ENCODE peak calls at places on chromosomes 13 and 19, in eight cellular contexts. Y, F, Z, L, X, H, V and K are unnamed samples.

GRCh38 chr19:38850976-38851621 is 1.3 kb upstream of the HNRNPL start:
- DNase-seq in F (peak), L (no peak), H (no peak), Z (no peak), X (no peak), Y (peak), V (no peak), K (peak)

GRCh38 chr13:110409581-110409992 is 102.5 kb downstream of the COL4A2 start:
- DNase-seq in V (no peak), Z (peak), Y (peak), H (peak), F (no peak), L (peak), X (no peak), K (no peak)

GRCh38 chr13:110107568-110108347 is 199.2 kb downstream of the COL4A1 start:
- DNase-seq in V (no peak), H (no peak), X (no peak), L (no peak), Z (no peak), Y (peak), F (no peak), K (no peak)

GRCh38 chr19:33622809-33623511 is 1.2 kb downstream of the CHST8 start:
- DNase-seq in F (no peak), H (no peak), X (no peak), Y (no peak), Z (no peak), V (no peak), L (no peak), K (no peak)

GRCh38 chr13:20264271-20265018 is 32.3 kb upstream of the GJB6 start:
- DNase-seq in Y (no peak), Z (no peak), F (no peak), V (no peak), X (no peak), L (no peak), H (no peak), K (peak)

GRCh38 chr13:94660695-94661324 is 51.5 kb downstream of the SOX21 start:
- DNase-seq in H (no peak), F (no peak), V (peak), L (peak), X (no peak), Y (peak), Z (peak), K (peak)

GRCh38 chr13:83450586-83450985 is 431.7 kb downstream of the SLITRK1 start:
- DNase-seq in F (no peak), H (no peak), V (peak), X (no peak), Y (no peak), L (no peak), Z (peak), K (no peak)

GRCh38 chr19:41619018-41619571 is 7.8 kb downstream of the CEACAM4 start:
- DNase-seq in F (no peak), X (no peak), Y (no peak), H (no peak), L (no peak), V (no peak), Z (no peak), K (no peak)

GRCh38 chr19:52585101-52585500 is 15.0 kb downstream of the ZNF701 start:
- DNase-seq in Y (no peak), Z (no peak), F (peak), X (no peak), L (no peak), V (no peak), H (no peak), K (no peak)

GRCh38 chr19:7916137-7916907 is 1.7 kb downstream of the TGFBR3L start:
- DNase-seq in X (no peak), L (no peak), Z (no peak), H (no peak), Y (peak), V (no peak), F (no peak), K (peak)

GRCh38 chr19:36687214-36688056 is at the start of gene ZNF567:
- DNase-seq in Z (peak), H (peak), V (peak), X (peak), L (peak), Y (peak), F (peak), K (peak)

GRCh38 chr13:24746618-24747247 is 17.2 kb upstream of the RNF17 start:
- DNase-seq in Y (peak), H (no peak), V (peak), L (no peak), Z (no peak), X (no peak), F (no peak), K (peak)

GRCh38 chr19:48258350-48258749 is 2.6 kb upstream of the CARD8 start:
- DNase-seq in Y (peak), V (peak), X (no peak), Z (peak), F (no peak), H (no peak), L (no peak), K (peak)

GRCh38 chr19:45643927-45644771 is 5.0 kb upstream of the EML2 start:
- DNase-seq in L (no peak), Z (no peak), Y (no peak), F (no peak), V (no peak), H (no peak), X (no peak), K (no peak)

GRCh38 chr13:42007844-42008243 is 40.6 kb upstream of the DGKH start:
- DNase-seq in F (no peak), Z (peak), V (peak), L (peak), X (no peak), H (no peak), Y (no peak), K (no peak)

GRCh38 chr19:1774999-1775772 is 21.9 kb downstream of the ONECUT3 start:
- DNase-seq in Y (no peak), H (no peak), V (no peak), X (no peak), Z (no peak), L (no peak), F (no peak), K (no peak)

GRCh38 chr13:32894589-32895001 is 121.6 kb upstream of the KL start:
- DNase-seq in Y (no peak), V (peak), Z (peak), X (no peak), F (no peak), L (peak), H (no peak), K (no peak)

GRCh38 chr13:48930933-48931332 is 44.8 kb upstream of the FNDC3A start:
- DNase-seq in H (no peak), L (no peak), X (no peak), V (no peak), Y (no peak), Z (no peak), F (no peak), K (no peak)

GRCh38 chr19:42042455-42043170 is 27.4 kb downstream of the GRIK5 start:
- DNase-seq in V (no peak), H (no peak), F (no peak), X (no peak), L (no peak), Z (no peak), Y (no peak), K (no peak)

GRCh38 chr13:71619096-71619495 is 247.9 kb downstream of the DACH1 start:
- DNase-seq in H (no peak), F (no peak), X (no peak), V (no peak), L (no peak), Y (no peak), Z (no peak), K (no peak)

GRCh38 chr19:7641288-7642276 is 4.7 kb downstream of the STXBP2 start:
- DNase-seq in L (no peak), Z (no peak), X (no peak), V (no peak), Y (no peak), H (no peak), F (no peak), K (no peak)

GRCh38 chr19:40283414-40284250 is 1.5 kb downstream of the AKT2 start:
- DNase-seq in H (no peak), L (peak), V (no peak), Y (no peak), X (no peak), F (no peak), Z (peak), K (no peak)

GRCh38 chr19:6580313-6580712 is 10.6 kb downstream of the CD70 start:
- DNase-seq in L (peak), H (no peak), X (peak), Z (peak), Y (no peak), F (no peak), V (peak), K (no peak)

GRCh38 chr13:61728468-61728867 is 312.8 kb upstream of the PCDH20 start:
- DNase-seq in F (no peak), Y (peak), L (no peak), Z (peak), V (peak), H (no peak), X (no peak), K (no peak)

GRCh38 chr13:83327091-83327490 is 555.2 kb downstream of the SLITRK1 start:
- DNase-seq in Z (no peak), F (no peak), H (no peak), X (no peak), L (no peak), Y (peak), V (no peak), K (no peak)

GRCh38 chr13:112619730-112620639 is 32.0 kb upstream of the TUBGCP3 start:
- DNase-seq in H (no peak), Z (peak), L (no peak), Y (peak), F (no peak), X (no peak), V (peak), K (no peak)

GRCh38 chr13:112525306-112525945 is 62.5 kb downstream of the TUBGCP3 start:
- DNase-seq in X (no peak), L (peak), V (no peak), Z (no peak), F (no peak), H (no peak), Y (no peak), K (no peak)

GRCh38 chr13:110354209-110354627 is 47.1 kb downstream of the COL4A2 start:
- DNase-seq in Y (no peak), L (peak), Z (no peak), X (no peak), H (no peak), F (no peak), V (no peak), K (no peak)

GRCh38 chr19:6616011-6616410 is 25.1 kb upstream of the CD70 start:
- DNase-seq in X (no peak), H (no peak), F (no peak), Y (no peak), Z (peak), V (peak), L (no peak), K (peak)

GRCh38 chr19:8552810-8553209 is 24.4 kb downstream of the MYO1F start:
- DNase-seq in F (no peak), Z (peak), V (peak), H (no peak), X (no peak), Y (peak), L (peak), K (peak)

GRCh38 chr19:45767881-45768643 is 990 bp downstream of the SIX5 start:
- DNase-seq in F (peak), X (no peak), V (peak), H (peak), Z (peak), Y (peak), L (peak), K (peak)

GRCh38 chr13:110462091-110462490 is 99.4 kb downstream of the RAB20 start:
- DNase-seq in Y (no peak), F (no peak), X (no peak), Z (no peak), V (no peak), H (no peak), L (no peak), K (no peak)

GRCh38 chr13:79901336-79901735 is 420.4 kb downstream of the NDFIP2 start:
- DNase-seq in H (no peak), V (no peak), Z (peak), Y (peak), L (peak), X (no peak), F (no peak), K (no peak)

GRCh38 chr19:55539082-55539715 is 2.3 kb upstream of the SBK2 start:
- DNase-seq in V (no peak), F (no peak), H (no peak), X (no peak), Z (no peak), L (no peak), Y (no peak), K (no peak)

GRCh38 chr13:79988573-79988972 is 352.4 kb downstream of the SPRY2 start:
- DNase-seq in H (no peak), L (peak), Y (no peak), X (peak), F (no peak), V (peak), Z (peak), K (no peak)

GRCh38 chr13:38628554-38628953 is 58.3 kb upstream of the FREM2 start:
- DNase-seq in H (no peak), V (no peak), Y (no peak), F (no peak), X (no peak), L (no peak), Z (no peak), K (no peak)

GRCh38 chr13:38620876-38621275 is 66.0 kb upstream of the FREM2 start:
- DNase-seq in H (no peak), Y (no peak), V (no peak), X (no peak), F (no peak), L (no peak), Z (no peak), K (no peak)

GRCh38 chr13:38630780-38631179 is 56.1 kb upstream of the FREM2 start:
- DNase-seq in Y (peak), L (peak), V (peak), Z (peak), X (no peak), F (no peak), H (no peak), K (no peak)

DNA sequence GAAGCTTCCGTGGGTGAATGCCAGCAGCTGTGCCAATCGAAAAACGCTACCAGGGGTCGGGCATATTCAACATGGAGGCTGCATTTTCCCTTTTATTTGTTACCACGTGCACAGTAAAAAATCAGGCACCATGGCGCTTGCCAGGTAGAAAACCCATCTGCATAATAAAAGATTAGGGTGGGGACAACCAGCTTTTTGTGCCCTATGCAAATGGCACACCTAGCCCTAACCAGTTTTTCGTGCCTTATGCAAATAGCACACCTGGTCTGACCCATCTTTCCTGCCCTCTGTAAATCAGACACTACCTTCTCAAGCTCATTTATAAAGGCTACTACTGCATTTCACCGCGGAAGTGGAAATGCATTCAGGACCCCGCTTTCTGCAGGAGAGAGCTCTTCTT is 62.1 kb upstream of the FREM2 start:
- DNase-seq in H (no peak), Y (no peak), X (no peak), Z (no peak), F (no peak), L (no peak), V (no peak), K (no peak)
- H3K4me3 ChIP-seq in H (no peak), Y (no peak), X (no peak), Z (no peak), F (no peak), L (no peak), V (no peak), K (no peak)

GRCh38 chr19:21699197-21699596 is 68.2 kb downstream of the ZNF100 start:
- DNase-seq in H (no peak), V (no peak), L (no peak), F (no peak), Z (no peak), Y (no peak), X (no peak), K (no peak)
- TF ChIP-seq CTCF in H (no peak), V (no peak), L (no peak), F (no peak), Z (no peak), Y (no peak), X (no peak), K (no peak)

GRCh38 chr19:10143700-10144099 is 24.0 kb upstream of the EIF3G start:
- DNase-seq in Y (no peak), V (no peak), Z (no peak), L (no peak), F (no peak), H (no peak), X (no peak), K (no peak)
- H3K4me3 ChIP-seq in Y (no peak), V (no peak), Z (no peak), L (no peak), F (no peak), H (no peak), X (no peak), K (no peak)

DNA sequence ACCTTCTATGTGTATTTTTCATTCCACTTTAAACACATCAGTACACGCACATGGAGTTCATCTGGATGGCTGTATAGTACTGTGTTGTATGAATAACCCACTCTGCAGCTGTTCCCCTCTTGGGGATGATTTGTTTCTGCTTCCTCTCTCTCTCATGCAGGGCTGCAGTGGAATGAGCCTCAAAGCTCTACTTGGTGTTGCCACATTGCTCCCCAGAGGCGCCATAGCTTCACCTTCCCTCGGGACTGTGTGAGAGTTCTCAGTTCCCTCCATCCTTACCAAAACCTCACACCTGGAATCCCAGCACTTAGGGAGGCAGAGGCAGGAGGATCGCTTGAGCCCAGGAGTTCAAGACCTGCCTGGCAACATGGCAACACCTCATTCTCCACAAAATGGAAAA is 28.4 kb upstream of the GPR183 start:
- DNase-seq in X (no peak), L (no peak), H (no peak), Z (no peak), Y (no peak), F (no peak), V (no peak), K (peak)
- TF ChIP-seq CTCF in X (no peak), L (no peak), H (no peak), Z (no peak), Y (no peak), F (no peak), V (no peak), K (no peak)

DNA sequence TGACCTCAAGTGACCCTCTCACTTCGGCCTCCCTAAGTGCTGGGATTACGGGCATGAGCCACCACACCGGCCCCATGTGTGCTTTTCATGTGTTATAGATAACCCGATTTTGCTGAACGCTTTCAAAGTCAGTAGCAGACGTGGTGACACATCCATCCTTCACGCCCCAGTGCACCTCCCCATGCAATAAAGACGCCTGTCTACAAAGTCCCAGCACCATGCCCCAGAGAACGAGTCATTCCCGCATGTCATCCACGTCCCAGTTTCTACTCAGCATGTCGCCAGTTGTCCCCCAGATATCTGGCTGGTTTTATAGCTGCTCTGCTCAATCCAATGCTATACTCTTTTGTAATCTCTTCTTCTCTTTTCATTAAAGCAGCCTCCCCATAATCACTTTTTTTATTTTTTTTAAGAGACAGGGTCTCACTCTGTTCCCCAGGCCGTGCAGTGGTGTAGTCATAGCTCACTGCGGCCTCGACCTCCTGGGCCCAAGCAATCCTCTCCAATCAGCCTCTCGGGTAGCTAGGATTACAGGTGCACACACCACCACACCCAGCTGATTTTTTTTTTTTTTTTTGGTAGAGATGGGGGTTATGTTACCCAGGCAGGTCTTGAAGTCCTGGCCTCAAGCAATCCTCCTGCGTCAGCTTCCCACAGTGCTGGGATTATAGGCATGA is 42.5 kb downstream of the DNM2 start:
- DNase-seq in V (no peak), H (no peak), L (no peak), F (no peak), X (no peak), Y (peak), Z (no peak), K (peak)
- H3K4me3 ChIP-seq in V (no peak), H (no peak), L (no peak), F (no peak), X (no peak), Y (no peak), Z (no peak), K (peak)